ENCODE peak calls at places on chromosome 1, in nine cellular contexts. C is nephron progenitor cell; I is Ammon's horn; T is stimulated activated CD8-positive, alpha-beta memory T cell treated with anti-CD3 and anti-CD28 coated beads, Interleukin-2, amount 100 ng/mL, for 1 hour; Z is SK-MEL-5; M is heart left ventricle; E is activated naive CD4-positive, alpha-beta T cell; O is GM12891; J is stimulated activated naive CD4-positive, alpha-beta T cell. S is an unnamed sample.

GRCh38 chr1:37634554-37635308 is at the start of gene RSPO1:
- DNase-seq in C (peak), I (no peak), T (no peak), Z (no peak), M (no peak), E (no peak), O (no peak), J (no peak), S (no peak)

GRCh38 chr1:36387141-36387949 is 1.6 kb upstream of the STK40 start:
- DNase-seq in C (no peak), I (peak), T (no peak), Z (peak), M (no peak), E (no peak), O (no peak), J (no peak), S (no peak)

GRCh38 chr1:17289756-17290155 is 18.2 kb upstream of the PADI4 start:
- DNase-seq in C (no peak), I (no peak), T (no peak), Z (no peak), M (no peak), E (no peak), O (no peak), J (no peak), S (peak)

GRCh38 chr1:22290611-22291010 is 147.7 kb upstream of the WNT4 start:
- DNase-seq in C (no peak), I (no peak), T (no peak), Z (no peak), M (no peak), E (no peak), O (no peak), J (no peak), S (peak)

GRCh38 chr1:6086762-6087401 is 41.2 kb downstream of the KCNAB2 start:
- DNase-seq in C (no peak), I (no peak), T (no peak), Z (no peak), M (no peak), E (no peak), O (no peak), J (no peak), S (no peak)

GRCh38 chr1:12011998-12012397 is 7.3 kb upstream of the MIIP start:
- DNase-seq in C (no peak), I (no peak), T (no peak), Z (no peak), M (no peak), E (no peak), O (no peak), J (no peak), S (no peak)

GRCh38 chr1:214439352-214440119 is 111.9 kb downstream of the PTPN14 start:
- DNase-seq in C (peak), I (no peak), T (no peak), Z (peak), M (no peak), E (no peak), O (peak), J (no peak), S (no peak)

GRCh38 chr1:53391982-53392381 is 64.1 kb upstream of the LRP8 start:
- DNase-seq in C (no peak), I (no peak), T (no peak), Z (no peak), M (no peak), E (no peak), O (no peak), J (no peak), S (no peak)

GRCh38 chr1:119647228-119647733 is 785 bp downstream of the ZNF697 start:
- DNase-seq in C (peak), I (peak), T (no peak), Z (peak), M (peak), E (no peak), O (no peak), J (no peak), S (peak)

GRCh38 chr1:182143154-182143657 is 81.7 kb upstream of the ZNF648 start:
- DNase-seq in C (peak), I (peak), T (peak), Z (peak), M (peak), E (peak), O (peak), J (peak), S (peak)

S was measured in posterior cingulate gyrus.